ENCODE peak calls at places on chromosomes 5 and 9, in nine cellular contexts. C is cardiac muscle cell, J is OCI-LY7, Z is A549, P is H1, E is mesendoderm, V is Peyer's patch, R is psoas muscle, W is PC-9. B is an unnamed sample. For H3K4me1, the result is how much of the 10 kb centered on the place peaks cover.

GRCh38 chr5:174563899-174564298 is 160.5 kb upstream of the MSX2 start:
- DNase-seq in C (peak), J (no peak), Z (no peak), P (no peak), E (no peak), V (no peak), R (no peak), W (no peak), B (no peak)

GRCh38 chr5:153659337-153659736 is 168.9 kb downstream of the GRIA1 start:
- DNase-seq in C (peak), J (no peak), Z (no peak), P (no peak), E (peak), V (no peak), R (no peak), W (no peak), B (no peak)

GRCh38 chr9:81633952-81634421 is 55.4 kb downstream of the TLE1 start:
- DNase-seq in C (no peak), J (no peak), Z (peak), P (no peak), E (no peak), V (no peak), R (no peak), W (no peak), B (no peak)

GRCh38 chr5:145260670-145261069 is 574.5 kb downstream of the PRELID2 start:
- DNase-seq in C (no peak), J (no peak), Z (no peak), P (no peak), E (peak), V (no peak), R (no peak), W (no peak), B (no peak)

GRCh38 chr5:119515192-119515591 is 62.9 kb downstream of the HSD17B4 start:
- DNase-seq in C (peak), J (no peak), Z (no peak), P (no peak), E (no peak), V (no peak), R (no peak), W (no peak), B (no peak)

GRCh38 chr5:12125895-12126294 is 221.6 kb upstream of the CTNND2 start:
- DNase-seq in C (no peak), J (no peak), Z (no peak), P (no peak), E (no peak), V (no peak), R (no peak), W (peak), B (no peak)

GRCh38 chr9:20684865-20685696 is 1.0 kb downstream of the FOCAD start:
- DNase-seq in C (peak), J (no peak), Z (peak), P (no peak), E (no peak), V (no peak), R (no peak), W (no peak), B (no peak)

GRCh38 chr5:135323227-135323626 is 75.8 kb downstream of the MACROH2A1 start:
- DNase-seq in C (no peak), J (no peak), Z (no peak), P (no peak), E (no peak), V (no peak), R (no peak), W (no peak), B (no peak)

GRCh38 chr5:39209924-39210323 is 9.4 kb downstream of the FYB1 start:
- DNase-seq in C (no peak), J (no peak), Z (no peak), P (no peak), E (no peak), V (peak), R (no peak), W (no peak), B (no peak)

GRCh38 chr5:119273391-119273839 is 82.4 kb upstream of the TNFAIP8 start:
- DNase-seq in C (no peak), J (peak), Z (no peak), P (no peak), E (no peak), V (peak), R (peak), W (no peak), B (no peak)

GRCh38 chr5:84028093-84028492 is 307.4 kb upstream of the HAPLN1 start:
- DNase-seq in C (peak), J (no peak), Z (no peak), P (no peak), E (no peak), V (no peak), R (no peak), W (no peak), B (no peak)

GRCh38 chr9:135567311-135567710 is 5.8 kb downstream of the PAEP start:
- DNase-seq in C (no peak), J (no peak), Z (no peak), P (no peak), E (no peak), V (no peak), R (no peak), W (no peak), B (no peak)

GRCh38 chr5:4022056-4022670 is 426.5 kb downstream of the IRX1 start:
- DNase-seq in C (no peak), J (no peak), Z (no peak), P (no peak), E (no peak), V (no peak), R (no peak), W (no peak), B (no peak)

GRCh38 chr5:30650311-30650710 is 543.2 kb upstream of the CDH6 start:
- DNase-seq in C (no peak), J (no peak), Z (no peak), P (no peak), E (no peak), V (no peak), R (no peak), W (no peak), B (no peak)

GRCh38 chr5:142900926-142901325 is 130.7 kb downstream of the ARHGAP26 start:
- DNase-seq in C (peak), J (no peak), Z (no peak), P (no peak), E (no peak), V (no peak), R (no peak), W (peak), B (no peak)

GRCh38 chr9:88056876-88057275 is 81.4 kb downstream of the SPATA31C2 start:
- DNase-seq in C (peak), J (no peak), Z (no peak), P (no peak), E (peak), V (no peak), R (no peak), W (peak), B (no peak)

GRCh38 chr9:71608825-71609452 is 159.4 kb downstream of the CEMIP2 start:
- DNase-seq in C (peak), J (no peak), Z (no peak), P (no peak), E (peak), V (no peak), R (no peak), W (peak), B (no peak)

GRCh38 chr9:88748566-88749238 is 213.7 kb downstream of the NXNL2 start:
- DNase-seq in C (peak), J (no peak), Z (no peak), P (no peak), E (no peak), V (no peak), R (peak), W (peak), B (peak)

GRCh38 chr9:134126373-134126772 is 9.5 kb upstream of the WDR5 start:
- DNase-seq in C (no peak), J (no peak), Z (no peak), P (no peak), E (no peak), V (no peak), R (no peak), W (no peak), B (no peak)

GRCh38 chr5:142904421-142904820 is 134.2 kb downstream of the ARHGAP26 start:
- DNase-seq in C (no peak), J (no peak), Z (no peak), P (no peak), E (peak), V (no peak), R (no peak), W (peak), B (no peak)

GRCh38 chr5:65903581-65903980 is 22.8 kb upstream of the ERBIN start:
- DNase-seq in C (no peak), J (no peak), Z (no peak), P (no peak), E (no peak), V (no peak), R (no peak), W (no peak), B (no peak)

GRCh38 chr9:34996181-34996904 is 6.8 kb downstream of the DNAJB5 start:
- DNase-seq in C (no peak), J (no peak), Z (no peak), P (no peak), E (no peak), V (no peak), R (no peak), W (no peak), B (no peak)

GRCh38 chr5:34914671-34915138 is 599 bp downstream of the RAD1 start:
- DNase-seq in C (peak), J (peak), Z (peak), P (no peak), E (no peak), V (peak), R (peak), W (no peak), B (peak)

GRCh38 chr9:33867747-33868429 is 50.9 kb downstream of the UBE2R2 start:
- DNase-seq in C (no peak), J (peak), Z (no peak), P (no peak), E (no peak), V (no peak), R (peak), W (no peak), B (peak)

DNA sequence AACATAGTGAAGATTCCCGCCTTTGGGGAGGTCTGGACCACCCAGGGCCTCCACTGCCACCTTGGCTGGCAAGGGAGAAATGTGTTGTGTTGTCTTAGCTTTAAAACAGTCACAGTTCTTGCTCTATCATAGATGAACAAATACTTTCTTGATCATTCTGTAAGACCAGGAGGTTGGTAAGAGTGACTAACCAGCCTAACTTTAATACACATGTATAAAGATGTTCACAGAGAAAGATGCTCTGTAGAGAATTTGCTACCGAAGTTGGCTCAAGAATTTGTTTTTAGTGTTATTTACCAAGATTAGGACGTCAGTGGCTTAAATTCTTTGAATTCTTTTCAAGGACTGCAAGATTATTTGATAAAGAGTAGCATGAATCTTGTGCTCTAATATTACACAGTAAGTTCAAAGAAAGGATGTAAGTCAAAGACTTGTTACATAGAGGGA is 28.4 kb downstream of the GLRX start:
- DNase-seq in C (peak), J (no peak), Z (peak), P (no peak), E (peak), V (no peak), R (no peak), W (no peak), B (no peak)
- H3K4me3 ChIP-seq in C (no peak), J (no peak), Z (no peak), P (no peak), E (no peak), V (no peak), R (no peak), W (no peak), B (no peak)

GRCh38 chr5:122756263-122756911 is 18.5 kb upstream of the SNX2 start:
- DNase-seq in C (peak), J (peak), Z (no peak), P (no peak), E (peak), V (no peak), R (no peak), W (no peak), B (no peak)
- H3K27ac ChIP-seq in C (no peak), J (no peak), Z (no peak), P (no peak), E (no peak), V (no peak), R (no peak), W (no peak), B (no peak)

GRCh38 chr9:15206949-15207696 is 99.9 kb downstream of the TTC39B start:
- DNase-seq in C (no peak), J (no peak), Z (no peak), P (no peak), E (no peak), V (no peak), R (no peak), W (no peak), B (no peak)
- H3K4me1 ChIP-seq in C (under half), J (under half), Z (under half), P (under half), E (under half), V (under half), R (under half), W (under half), B (under half)

DNA sequence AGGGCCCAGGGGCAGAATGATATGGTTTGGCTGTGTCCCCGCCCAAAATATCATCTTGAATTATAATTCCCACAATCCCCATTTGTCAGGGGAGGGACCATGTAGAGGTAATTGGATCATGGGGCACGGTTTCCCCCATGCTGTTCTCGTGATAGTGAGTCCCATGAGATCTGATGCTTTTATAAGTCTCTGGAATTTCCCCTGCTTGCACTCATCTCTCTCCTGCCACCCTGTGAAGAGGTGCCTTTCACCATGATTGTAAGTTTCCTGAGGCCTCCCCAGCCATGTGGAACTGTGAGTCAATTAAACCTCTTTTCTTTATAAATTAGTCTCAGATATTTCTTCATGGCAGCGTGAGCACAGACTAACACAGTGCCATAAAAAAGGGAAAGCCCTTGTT is 11.2 kb downstream of the FBXO10 start:
- DNase-seq in C (no peak), J (no peak), Z (no peak), P (no peak), E (no peak), V (no peak), R (no peak), W (no peak), B (no peak)
- H3K4me3 ChIP-seq in C (no peak), J (no peak), Z (no peak), P (no peak), E (no peak), V (no peak), R (no peak), W (no peak), B (no peak)

GRCh38 chr9:72951520-72952393 is 1.1 kb downstream of the ALDH1A1 start:
- DNase-seq in C (no peak), J (no peak), Z (peak), P (no peak), E (no peak), V (no peak), R (no peak), W (no peak), B (no peak)

GRCh38 chr9:72954431-72955420 is 1.9 kb upstream of the ALDH1A1 start:
- DNase-seq in C (peak), J (no peak), Z (peak), P (no peak), E (no peak), V (no peak), R (peak), W (no peak), B (peak)

GRCh38 chr9:72951043-72951442 is 1.8 kb downstream of the ALDH1A1 start:
- DNase-seq in C (no peak), J (no peak), Z (peak), P (no peak), E (no peak), V (no peak), R (no peak), W (no peak), B (no peak)

GRCh38 chr9:72952394-72952720 is 496 bp downstream of the ALDH1A1 start:
- DNase-seq in C (no peak), J (no peak), Z (peak), P (no peak), E (no peak), V (no peak), R (no peak), W (no peak), B (no peak)

DNA sequence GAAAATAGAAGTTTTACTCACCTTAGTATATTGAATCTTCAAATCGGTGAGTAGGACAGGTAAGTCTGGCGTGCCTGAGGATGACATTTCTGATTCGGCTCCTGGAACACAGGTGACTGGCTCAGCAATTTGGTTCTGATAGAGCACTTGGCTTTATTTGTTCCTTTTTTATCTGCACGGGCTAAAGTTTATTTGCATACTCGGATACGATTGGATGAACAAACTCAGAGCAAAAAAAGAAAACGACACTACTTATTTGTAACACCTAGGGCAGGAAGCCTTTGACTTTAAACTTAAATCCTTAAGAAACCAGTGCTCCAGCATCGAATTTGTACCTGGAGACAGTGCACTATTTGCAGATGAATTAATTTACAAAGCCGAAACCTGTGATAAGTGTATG is at the start of gene ALDH1A1:
- DNase-seq in C (no peak), J (peak), Z (peak), P (no peak), E (peak), V (no peak), R (no peak), W (peak), B (peak)
- H3K27ac ChIP-seq in C (no peak), J (no peak), Z (peak), P (no peak), E (no peak), V (peak), R (peak), W (no peak), B (peak)

GRCh38 chr9:124271660-124272059 is 13.9 kb downstream of the NEK6 start:
- DNase-seq in C (no peak), J (no peak), Z (no peak), P (no peak), E (no peak), V (no peak), R (no peak), W (no peak), B (no peak)
- H3K4me1 ChIP-seq in C (under half), J (under half), Z (under half), P (under half), E (under half), V (under half), R (under half), W (under half), B (under half)

DNA sequence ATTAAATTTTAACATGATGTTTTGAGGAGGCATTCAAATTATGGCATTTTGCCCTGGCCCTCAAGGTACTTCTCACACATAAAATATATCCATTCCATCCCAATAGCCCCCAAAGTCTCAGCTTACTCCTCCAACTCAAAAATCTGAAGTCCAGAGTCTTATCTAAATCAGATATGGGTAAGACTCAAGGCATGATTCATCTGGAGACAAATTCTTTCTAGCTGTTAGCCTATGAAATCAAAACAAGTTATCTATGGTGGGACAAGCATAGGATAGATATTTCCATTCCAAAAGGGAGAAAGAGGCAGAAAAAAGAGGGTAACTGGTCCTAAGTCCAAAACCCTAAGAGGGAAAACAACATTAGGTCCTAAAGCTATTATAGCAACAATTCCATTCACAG is 408.4 kb downstream of the ZNF608 start:
- DNase-seq in C (peak), J (no peak), Z (no peak), P (no peak), E (no peak), V (no peak), R (no peak), W (no peak), B (no peak)
- H3K4me3 ChIP-seq in C (no peak), J (no peak), Z (no peak), P (no peak), E (no peak), V (no peak), R (no peak), W (no peak), B (no peak)

GRCh38 chr9:83219924-83220438 is 157.0 kb upstream of the RASEF start:
- DNase-seq in C (no peak), J (no peak), Z (no peak), P (no peak), E (no peak), V (no peak), R (no peak), W (no peak), B (no peak)
- H3K27ac ChIP-seq in C (peak), J (no peak), Z (peak), P (no peak), E (no peak), V (no peak), R (peak), W (no peak), B (peak)

DNA sequence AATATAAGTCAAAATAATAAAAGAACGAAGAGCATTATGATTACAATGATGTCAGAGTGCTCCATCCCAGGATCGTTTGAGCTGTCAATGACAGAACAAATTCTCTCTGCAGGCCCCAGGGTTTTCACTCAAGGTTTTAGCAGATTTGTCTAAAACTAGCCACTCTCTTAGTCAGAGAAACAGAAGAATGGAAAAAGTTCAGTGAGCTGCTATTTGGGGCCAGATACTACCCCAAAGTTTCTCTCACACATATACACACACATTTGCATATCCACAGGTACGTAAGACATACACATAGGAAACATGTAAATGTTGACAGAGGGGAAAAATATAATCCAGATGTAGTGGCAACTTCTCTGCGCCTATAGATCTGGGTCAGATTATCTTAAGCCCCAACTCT is 76.3 kb upstream of the SEMA6A start:
- DNase-seq in C (no peak), J (no peak), Z (no peak), P (no peak), E (no peak), V (no peak), R (no peak), W (no peak), B (no peak)
- H3K4me1 ChIP-seq in C (under half), J (under half), Z (under half), P (under half), E (under half), V (under half), R (under half), W (under half), B (under half)

GRCh38 chr9:16202913-16203734 is 650.3 kb downstream of the CCDC171 start:
- DNase-seq in C (peak), J (no peak), Z (peak), P (no peak), E (peak), V (no peak), R (no peak), W (peak), B (no peak)

GRCh38 chr9:16207161-16207560 is 654.3 kb downstream of the CCDC171 start:
- DNase-seq in C (peak), J (no peak), Z (no peak), P (no peak), E (no peak), V (no peak), R (peak), W (no peak), B (peak)

GRCh38 chr9:16206560-16206959 is 653.7 kb downstream of the CCDC171 start:
- DNase-seq in C (no peak), J (no peak), Z (no peak), P (no peak), E (no peak), V (no peak), R (no peak), W (no peak), B (no peak)

GRCh38 chr9:16203735-16204573 is 651.1 kb downstream of the CCDC171 start:
- DNase-seq in C (no peak), J (no peak), Z (no peak), P (no peak), E (no peak), V (no peak), R (no peak), W (no peak), B (no peak)

DNA sequence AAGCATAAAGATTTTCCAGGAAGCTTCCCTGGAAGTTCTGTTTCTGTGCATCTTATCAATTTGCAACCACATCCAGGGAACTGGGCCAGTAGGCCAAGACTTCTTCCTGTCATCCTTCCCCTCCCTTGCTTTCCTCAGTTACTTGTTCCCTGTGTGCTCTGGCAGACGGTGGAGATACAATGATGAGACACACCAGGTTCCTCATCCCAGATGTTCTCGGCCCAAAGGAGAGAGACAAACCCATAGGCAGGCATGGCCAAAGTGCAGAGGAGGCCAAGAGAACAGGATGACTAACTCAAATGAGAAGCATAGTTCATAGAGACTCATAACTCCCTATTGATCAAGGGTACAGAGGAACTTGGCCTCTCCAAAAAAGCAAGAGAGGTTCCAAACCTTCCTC is 652.6 kb downstream of the CCDC171 start:
- DNase-seq in C (no peak), J (no peak), Z (no peak), P (no peak), E (no peak), V (no peak), R (no peak), W (no peak), B (no peak)
- H3K4me3 ChIP-seq in C (no peak), J (no peak), Z (no peak), P (no peak), E (no peak), V (no peak), R (no peak), W (no peak), B (no peak)

B was measured in testis.